ENCODE peak calls at places on chromosomes 12 and 14, in seven cellular contexts. One of them, this sample, is unnamed.

GRCh38 chr14:101796479-101796878 is 35.0 kb downstream of the PPP2R5C start:
- DNase-seq in RWPE1: no peak
- DNase-seq in PC-9: no peak
- DNase-seq in IMR-90: no peak
- DNase-seq in fibroblast of lung: no peak
- DNase-seq in right atrium auricular region: no peak
- DNase-seq in esophagus squamous epithelium: no peak
- DNase-seq in this sample: no peak

GRCh38 chr14:53716521-53716920 is 240.1 kb downstream of the BMP4 start:
- DNase-seq in esophagus squamous epithelium: no peak
- DNase-seq in RWPE1: no peak
- DNase-seq in IMR-90: no peak
- DNase-seq in PC-9: no peak
- DNase-seq in right atrium auricular region: no peak
- DNase-seq in fibroblast of lung: no peak
- DNase-seq in this sample: peak

GRCh38 chr14:93049295-93049694 is 66.4 kb downstream of the ITPK1 start:
- DNase-seq in IMR-90: no peak
- DNase-seq in esophagus squamous epithelium: no peak
- DNase-seq in right atrium auricular region: no peak
- DNase-seq in PC-9: peak
- DNase-seq in RWPE1: no peak
- DNase-seq in fibroblast of lung: no peak
- DNase-seq in this sample: peak

GRCh38 chr12:11836282-11836963 is 186.9 kb downstream of the ETV6 start:
- DNase-seq in esophagus squamous epithelium: peak
- DNase-seq in fibroblast of lung: no peak
- DNase-seq in RWPE1: no peak
- DNase-seq in right atrium auricular region: peak
- DNase-seq in PC-9: no peak
- DNase-seq in IMR-90: no peak
- DNase-seq in this sample: no peak

GRCh38 chr14:101980251-101980650 is 15.9 kb downstream of the DYNC1H1 start:
- DNase-seq in PC-9: no peak
- DNase-seq in esophagus squamous epithelium: no peak
- DNase-seq in RWPE1: no peak
- DNase-seq in right atrium auricular region: no peak
- DNase-seq in IMR-90: no peak
- DNase-seq in fibroblast of lung: no peak
- DNase-seq in this sample: no peak

GRCh38 chr14:106308839-106309389 is 782.5 kb downstream of the TMEM121 start:
- DNase-seq in PC-9: no peak
- DNase-seq in IMR-90: no peak
- DNase-seq in fibroblast of lung: no peak
- DNase-seq in RWPE1: no peak
- DNase-seq in esophagus squamous epithelium: no peak
- DNase-seq in right atrium auricular region: no peak
- DNase-seq in this sample: no peak

GRCh38 chr14:93430889-93431670 is at the start of gene UNC79:
- DNase-seq in right atrium auricular region: no peak
- DNase-seq in PC-9: no peak
- DNase-seq in RWPE1: no peak
- DNase-seq in fibroblast of lung: peak
- DNase-seq in esophagus squamous epithelium: no peak
- DNase-seq in IMR-90: no peak
- DNase-seq in this sample: no peak

GRCh38 chr12:110247340-110248095 is 33.5 kb upstream of the ATP2A2 start:
- DNase-seq in esophagus squamous epithelium: no peak
- DNase-seq in right atrium auricular region: peak
- DNase-seq in PC-9: peak
- DNase-seq in RWPE1: peak
- DNase-seq in fibroblast of lung: no peak
- DNase-seq in IMR-90: no peak
- DNase-seq in this sample: no peak

GRCh38 chr14:67883717-67884116 is 64.1 kb downstream of the RAD51B start:
- DNase-seq in right atrium auricular region: no peak
- DNase-seq in PC-9: no peak
- DNase-seq in RWPE1: peak
- DNase-seq in esophagus squamous epithelium: no peak
- DNase-seq in fibroblast of lung: peak
- DNase-seq in IMR-90: peak
- DNase-seq in this sample: peak

GRCh38 chr14:42715316-42715715 is 1108.6 kb downstream of the LRFN5 start:
- DNase-seq in RWPE1: peak
- DNase-seq in right atrium auricular region: no peak
- DNase-seq in esophagus squamous epithelium: no peak
- DNase-seq in fibroblast of lung: peak
- DNase-seq in PC-9: no peak
- DNase-seq in IMR-90: peak
- DNase-seq in this sample: no peak

GRCh38 chr14:61080591-61081010 is 99.6 kb downstream of the SLC38A6 start:
- DNase-seq in esophagus squamous epithelium: no peak
- DNase-seq in right atrium auricular region: no peak
- DNase-seq in IMR-90: peak
- DNase-seq in fibroblast of lung: peak
- DNase-seq in RWPE1: no peak
- DNase-seq in PC-9: no peak
- DNase-seq in this sample: no peak

GRCh38 chr12:30423330-30423729 is 272.3 kb downstream of the IPO8 start:
- DNase-seq in esophagus squamous epithelium: no peak
- DNase-seq in IMR-90: no peak
- DNase-seq in right atrium auricular region: no peak
- DNase-seq in PC-9: no peak
- DNase-seq in RWPE1: no peak
- DNase-seq in fibroblast of lung: no peak
- DNase-seq in this sample: no peak

GRCh38 chr12:128959931-128960330 is 106.7 kb downstream of the GLT1D1 start:
- DNase-seq in fibroblast of lung: no peak
- DNase-seq in IMR-90: no peak
- DNase-seq in RWPE1: no peak
- DNase-seq in right atrium auricular region: no peak
- DNase-seq in PC-9: no peak
- DNase-seq in esophagus squamous epithelium: no peak
- DNase-seq in this sample: no peak

GRCh38 chr14:77507762-77508161 is 9.1 kb upstream of the ISM2 start:
- DNase-seq in fibroblast of lung: no peak
- DNase-seq in RWPE1: no peak
- DNase-seq in PC-9: no peak
- DNase-seq in right atrium auricular region: no peak
- DNase-seq in IMR-90: no peak
- DNase-seq in esophagus squamous epithelium: no peak
- DNase-seq in this sample: no peak

GRCh38 chr14:68794856-68795601 is 2.2 kb upstream of the ZFP36L1 start:
- DNase-seq in IMR-90: peak
- DNase-seq in fibroblast of lung: peak
- DNase-seq in right atrium auricular region: peak
- DNase-seq in esophagus squamous epithelium: no peak
- DNase-seq in RWPE1: no peak
- DNase-seq in PC-9: peak
- DNase-seq in this sample: peak

GRCh38 chr14:62711351-62712023 is 333.8 kb downstream of the KCNH5 start:
- DNase-seq in IMR-90: no peak
- DNase-seq in RWPE1: no peak
- DNase-seq in fibroblast of lung: no peak
- DNase-seq in esophagus squamous epithelium: no peak
- DNase-seq in PC-9: no peak
- DNase-seq in right atrium auricular region: no peak
- DNase-seq in this sample: no peak

GRCh38 chr12:28710882-28711281 is 438.2 kb upstream of the FAR2 start:
- DNase-seq in IMR-90: peak
- DNase-seq in PC-9: no peak
- DNase-seq in RWPE1: no peak
- DNase-seq in fibroblast of lung: peak
- DNase-seq in right atrium auricular region: no peak
- DNase-seq in esophagus squamous epithelium: no peak
- DNase-seq in this sample: no peak

GRCh38 chr12:80901661-80902060 is 36.1 kb downstream of the LIN7A start:
- DNase-seq in fibroblast of lung: no peak
- DNase-seq in IMR-90: no peak
- DNase-seq in esophagus squamous epithelium: no peak
- DNase-seq in PC-9: no peak
- DNase-seq in RWPE1: no peak
- DNase-seq in right atrium auricular region: no peak
- DNase-seq in this sample: no peak

GRCh38 chr12:68559984-68560822 is 50.5 kb upstream of the RAP1B start:
- DNase-seq in IMR-90: peak
- DNase-seq in PC-9: no peak
- DNase-seq in RWPE1: no peak
- DNase-seq in right atrium auricular region: peak
- DNase-seq in fibroblast of lung: no peak
- DNase-seq in esophagus squamous epithelium: no peak
- DNase-seq in this sample: peak

GRCh38 chr14:22303589-22304195 is 285.3 kb downstream of the DAD1 start:
- DNase-seq in RWPE1: no peak
- DNase-seq in PC-9: no peak
- DNase-seq in right atrium auricular region: no peak
- DNase-seq in IMR-90: peak
- DNase-seq in esophagus squamous epithelium: no peak
- DNase-seq in fibroblast of lung: peak
- DNase-seq in this sample: peak

GRCh38 chr12:52870361-52871290 is 21.8 kb upstream of the KRT78 start:
- DNase-seq in RWPE1: peak
- DNase-seq in IMR-90: peak
- DNase-seq in right atrium auricular region: no peak
- DNase-seq in esophagus squamous epithelium: no peak
- DNase-seq in PC-9: peak
- DNase-seq in fibroblast of lung: peak
- DNase-seq in this sample: peak

GRCh38 chr12:7108042-7108927 is 729 bp downstream of the C1RL start:
- DNase-seq in esophagus squamous epithelium: peak
- DNase-seq in right atrium auricular region: peak
- DNase-seq in PC-9: peak
- DNase-seq in IMR-90: peak
- DNase-seq in RWPE1: peak
- DNase-seq in fibroblast of lung: peak
- DNase-seq in this sample: peak

GRCh38 chr14:55071870-55072640 is 20.6 kb downstream of the MAPK1IP1L start:
- DNase-seq in right atrium auricular region: no peak
- DNase-seq in IMR-90: peak
- DNase-seq in fibroblast of lung: peak
- DNase-seq in esophagus squamous epithelium: no peak
- DNase-seq in PC-9: no peak
- DNase-seq in RWPE1: peak
- DNase-seq in this sample: peak

DNA sequence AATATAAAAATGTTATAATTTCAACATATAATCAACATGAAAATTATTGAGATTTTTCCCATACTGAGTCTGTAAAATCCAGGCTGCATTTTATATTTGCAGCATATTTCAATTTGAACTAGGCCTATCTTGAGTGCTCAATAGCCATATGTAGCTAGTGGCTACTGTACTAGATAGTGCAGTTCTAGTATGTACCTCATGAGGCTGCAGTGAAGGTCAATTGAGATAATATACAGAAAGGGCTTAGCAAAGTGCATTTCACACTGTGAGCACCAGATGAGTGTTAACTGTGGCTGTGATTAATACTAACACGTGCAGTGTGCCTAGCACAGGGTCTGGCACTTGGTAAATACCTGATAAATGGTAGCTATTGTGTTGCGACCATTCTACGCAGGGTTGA is 5.4 kb upstream of the SLC22A17 start:
- DNase-seq in IMR-90: no peak
- DNase-seq in fibroblast of lung: no peak
- DNase-seq in right atrium auricular region: no peak
- DNase-seq in esophagus squamous epithelium: no peak
- DNase-seq in PC-9: no peak
- DNase-seq in RWPE1: no peak
- DNase-seq in this sample: no peak
- H3K27ac ChIP-seq in IMR-90: no peak
- H3K27ac ChIP-seq in fibroblast of lung: no peak
- H3K27ac ChIP-seq in right atrium auricular region: no peak
- H3K27ac ChIP-seq in esophagus squamous epithelium: no peak
- H3K27ac ChIP-seq in PC-9: no peak
- H3K27ac ChIP-seq in RWPE1: no peak
- H3K27ac ChIP-seq in this sample: no peak

DNA sequence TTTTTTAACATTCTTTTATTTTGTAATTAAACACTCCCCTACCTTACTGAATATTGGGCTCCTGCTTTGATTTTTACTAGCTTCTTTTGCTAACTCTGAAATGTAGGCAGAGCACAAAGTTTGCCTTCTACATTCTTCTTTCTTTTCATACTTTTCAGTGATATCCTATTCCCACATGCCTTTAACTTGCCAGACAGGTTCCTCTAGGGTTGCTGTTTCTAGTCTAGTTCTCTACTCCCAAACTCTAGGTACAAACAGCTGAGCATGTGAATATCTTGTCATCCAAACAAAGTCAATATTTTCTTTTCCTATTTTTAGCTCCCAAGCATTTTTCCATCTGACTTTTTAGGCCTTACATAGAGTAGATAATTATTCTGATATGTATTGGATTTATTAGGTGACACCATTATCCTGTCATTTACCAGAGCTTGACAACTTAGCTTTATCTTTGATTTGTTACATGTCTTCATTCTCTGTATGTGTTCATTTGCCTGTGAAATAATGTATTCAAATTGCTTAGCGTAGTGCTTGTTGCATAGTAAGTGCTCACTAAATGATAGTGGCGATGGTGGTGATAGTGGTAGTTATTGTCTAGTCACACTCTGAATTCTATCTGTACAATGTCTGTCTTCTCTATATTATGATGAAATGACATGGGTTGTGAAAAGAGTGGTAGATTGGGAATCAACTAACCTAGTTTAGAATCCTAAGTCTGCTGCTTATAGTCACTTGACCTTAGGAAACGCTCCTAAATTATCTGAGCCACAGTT is 73.6 kb upstream of the DNM1L start:
- DNase-seq in RWPE1: no peak
- DNase-seq in fibroblast of lung: no peak
- DNase-seq in right atrium auricular region: no peak
- DNase-seq in PC-9: peak
- DNase-seq in esophagus squamous epithelium: no peak
- DNase-seq in IMR-90: no peak
- DNase-seq in this sample: no peak
- H3K27ac ChIP-seq in RWPE1: no peak
- H3K27ac ChIP-seq in fibroblast of lung: no peak
- H3K27ac ChIP-seq in right atrium auricular region: no peak
- H3K27ac ChIP-seq in PC-9: peak
- H3K27ac ChIP-seq in esophagus squamous epithelium: no peak
- H3K27ac ChIP-seq in IMR-90: no peak
- H3K27ac ChIP-seq in this sample: no peak

DNA sequence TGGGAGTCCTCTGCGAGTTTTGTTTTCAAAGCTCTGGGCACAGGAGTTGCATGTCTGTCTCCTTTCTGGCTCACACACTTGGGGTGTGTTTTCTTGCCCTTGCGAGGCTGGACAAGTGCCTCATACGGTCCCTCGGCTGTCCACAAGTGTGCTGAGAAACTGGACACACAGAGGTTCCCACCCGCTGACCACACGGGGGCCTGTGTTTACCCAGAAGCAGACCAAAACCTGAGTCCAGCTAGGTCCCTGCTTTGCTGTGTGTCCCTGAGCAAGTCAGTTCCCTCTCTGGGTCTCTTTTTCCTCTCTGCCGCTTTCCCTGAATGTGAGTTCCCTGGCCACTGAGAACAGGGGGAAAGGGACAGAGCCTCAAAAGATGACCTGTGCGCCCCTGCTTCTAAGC is 678 bp upstream of the OAS2 start:
- DNase-seq in RWPE1: no peak
- DNase-seq in esophagus squamous epithelium: no peak
- DNase-seq in PC-9: no peak
- DNase-seq in right atrium auricular region: no peak
- DNase-seq in fibroblast of lung: no peak
- DNase-seq in IMR-90: no peak
- DNase-seq in this sample: no peak
- H3K27ac ChIP-seq in RWPE1: peak
- H3K27ac ChIP-seq in esophagus squamous epithelium: peak
- H3K27ac ChIP-seq in PC-9: no peak
- H3K27ac ChIP-seq in right atrium auricular region: peak
- H3K27ac ChIP-seq in fibroblast of lung: no peak
- H3K27ac ChIP-seq in IMR-90: no peak
- H3K27ac ChIP-seq in this sample: no peak

GRCh38 chr12:116434155-116435065 is 124.8 kb upstream of the MAP1LC3B2 start:
- DNase-seq in RWPE1: peak
- DNase-seq in right atrium auricular region: peak
- DNase-seq in fibroblast of lung: peak
- DNase-seq in PC-9: peak
- DNase-seq in esophagus squamous epithelium: no peak
- DNase-seq in IMR-90: peak
- DNase-seq in this sample: peak
- H3K27ac ChIP-seq in RWPE1: peak
- H3K27ac ChIP-seq in right atrium auricular region: peak
- H3K27ac ChIP-seq in fibroblast of lung: peak
- H3K27ac ChIP-seq in PC-9: peak
- H3K27ac ChIP-seq in esophagus squamous epithelium: peak
- H3K27ac ChIP-seq in IMR-90: peak
- H3K27ac ChIP-seq in this sample: no peak